ENCODE peak calls at places on chromosomes 12 and 14, in four cellular contexts. K is EL; Z is AG10803; T is stimulated activated CD4-positive, alpha-beta T cell treated with anti-CD3 and anti-CD28 coated beads, Interleukin-1b, Interleukin-23, amount 100 ng/mL, for 48 hours. V is an unnamed sample.

GRCh38 chr12:119802472-119802871 is 74.6 kb downstream of the CIT start:
- DNase-seq in Z (peak; percentile 86), T (no peak), K (peak; percentile 8), V (peak; percentile 82)

GRCh38 chr12:4353785-4354208 is 25.7 kb downstream of the FGF23 start:
- DNase-seq in T (peak; percentile 30), Z (no peak), K (no peak), V (no peak)

GRCh38 chr14:91352696-91353692 is 64.6 kb downstream of the CCDC88C start:
- DNase-seq in Z (no peak), T (no peak), K (no peak), V (no peak)

GRCh38 chr12:1059162-1059561 is 68.1 kb downstream of the ERC1 start:
- DNase-seq in K (no peak), Z (peak; percentile 42), T (no peak), V (peak; percentile 79)

GRCh38 chr14:52015411-52016030 is 26.2 kb downstream of the RTRAF start:
- DNase-seq in T (no peak), K (no peak), Z (no peak), V (no peak)

GRCh38 chr12:108371801-108372344 is 32.8 kb upstream of the CMKLR1 start:
- DNase-seq in T (no peak), K (peak; percentile 47), Z (peak; percentile 85), V (peak; percentile 92)

GRCh38 chr14:61196792-61197191 is 84.3 kb downstream of the TMEM30B start:
- DNase-seq in Z (peak; percentile 13), K (no peak), T (no peak), V (no peak)

GRCh38 chr14:32201196-32201815 is 539 bp upstream of the RNU6-7 start:
- DNase-seq in T (peak; percentile 77), Z (peak; percentile 41), K (peak; percentile 66), V (peak; percentile 17)

GRCh38 chr12:70638639-70639349 is 1.6 kb upstream of the PTPRB start:
- DNase-seq in T (no peak), Z (no peak), K (no peak), V (no peak)

GRCh38 chr14:89473979-89474378 is 56.9 kb upstream of the FOXN3 start:
- DNase-seq in K (peak; percentile 58), Z (peak; percentile 14), T (no peak), V (no peak)

GRCh38 chr12:52452101-52452500 is at the start of gene KRT6B:
- DNase-seq in K (no peak), Z (no peak), T (no peak), V (no peak)

GRCh38 chr14:104428333-104428851 is 151.2 kb upstream of the C14orf180 start:
- DNase-seq in T (no peak), K (no peak), Z (no peak), V (no peak)

GRCh38 chr12:124576061-124576650 is 8.7 kb upstream of the NCOR2 start:
- DNase-seq in K (no peak), T (no peak), Z (no peak), V (peak; percentile 71)

GRCh38 chr14:38184132-38184531 is 23.6 kb upstream of the SSTR1 start:
- DNase-seq in K (no peak), Z (no peak), T (no peak), V (no peak)

GRCh38 chr12:109134186-109134917 is 18.0 kb downstream of the ACACB start:
- DNase-seq in T (no peak), Z (peak; percentile 86), K (peak; percentile 40), V (peak; percentile 95)

GRCh38 chr12:64389154-64389553 is 1.4 kb downstream of the C12orf56 start:
- DNase-seq in K (no peak), Z (no peak), T (no peak), V (no peak)

GRCh38 chr12:15532364-15532977 is 210.2 kb downstream of the PTPRO start:
- DNase-seq in Z (peak; percentile 75), K (peak; percentile 79), T (peak; percentile 25), V (peak; percentile 74)